ENCODE peak calls at places on chromosomes 13 and 19, in five cellular contexts. One of them, this sample, is unnamed.

GRCh38 chr13:98999635-98999952 is 21.7 kb upstream of the DOCK9 start:
- DNase-seq in fibroblast of pulmonary artery: peak
- DNase-seq in lower lobe of right lung: no peak
- DNase-seq in colonic mucosa: no peak
- DNase-seq in PC-3: no peak
- DNase-seq in this sample: no peak

GRCh38 chr19:11479470-11480080 is 1.3 kb downstream of the ELAVL3 start:
- DNase-seq in fibroblast of pulmonary artery: no peak
- DNase-seq in lower lobe of right lung: no peak
- DNase-seq in colonic mucosa: peak
- DNase-seq in PC-3: no peak
- DNase-seq in this sample: no peak

GRCh38 chr13:106156468-106156867 is 379.0 kb downstream of the EFNB2 start:
- DNase-seq in fibroblast of pulmonary artery: peak
- DNase-seq in lower lobe of right lung: no peak
- DNase-seq in colonic mucosa: no peak
- DNase-seq in PC-3: peak
- DNase-seq in this sample: no peak

GRCh38 chr13:95924389-95924994 is 128.7 kb downstream of the UGGT2 start:
- DNase-seq in fibroblast of pulmonary artery: peak
- DNase-seq in lower lobe of right lung: no peak
- DNase-seq in colonic mucosa: no peak
- DNase-seq in PC-3: peak
- DNase-seq in this sample: no peak

GRCh38 chr19:46979103-46979769 is 40.4 kb upstream of the NPAS1 start:
- DNase-seq in fibroblast of pulmonary artery: no peak
- DNase-seq in lower lobe of right lung: no peak
- DNase-seq in colonic mucosa: no peak
- DNase-seq in PC-3: no peak
- DNase-seq in this sample: no peak

GRCh38 chr13:107600986-107601385 is 614.4 kb downstream of the LIG4 start:
- DNase-seq in fibroblast of pulmonary artery: no peak
- DNase-seq in lower lobe of right lung: no peak
- DNase-seq in colonic mucosa: no peak
- DNase-seq in PC-3: no peak
- DNase-seq in this sample: no peak

GRCh38 chr19:30116984-30117555 is 175.0 kb downstream of the URI1 start:
- DNase-seq in fibroblast of pulmonary artery: no peak
- DNase-seq in lower lobe of right lung: no peak
- DNase-seq in colonic mucosa: no peak
- DNase-seq in PC-3: no peak
- DNase-seq in this sample: no peak

GRCh38 chr19:8831373-8831772 is 731 bp downstream of the ZNF558 start:
- DNase-seq in fibroblast of pulmonary artery: no peak
- DNase-seq in lower lobe of right lung: no peak
- DNase-seq in colonic mucosa: no peak
- DNase-seq in PC-3: no peak
- DNase-seq in this sample: no peak

GRCh38 chr13:50460366-50460765 is 383.1 kb downstream of the DLEU7 start:
- DNase-seq in fibroblast of pulmonary artery: no peak
- DNase-seq in lower lobe of right lung: no peak
- DNase-seq in colonic mucosa: no peak
- DNase-seq in PC-3: no peak
- DNase-seq in this sample: no peak

GRCh38 chr13:106507560-106508274 is 27.7 kb downstream of the EFNB2 start:
- DNase-seq in fibroblast of pulmonary artery: peak
- DNase-seq in lower lobe of right lung: no peak
- DNase-seq in colonic mucosa: no peak
- DNase-seq in PC-3: peak
- DNase-seq in this sample: no peak

GRCh38 chr19:16062789-16063188 is 13.5 kb upstream of the TPM4 start:
- DNase-seq in fibroblast of pulmonary artery: peak
- DNase-seq in lower lobe of right lung: peak
- DNase-seq in colonic mucosa: peak
- DNase-seq in PC-3: peak
- DNase-seq in this sample: peak

GRCh38 chr19:16143399-16144215 is at the start of gene HSH2D:
- DNase-seq in fibroblast of pulmonary artery: no peak
- DNase-seq in lower lobe of right lung: peak
- DNase-seq in colonic mucosa: peak
- DNase-seq in PC-3: peak
- DNase-seq in this sample: no peak

GRCh38 chr19:7904074-7905020 is 670 bp downstream of the MAP2K7 start:
- DNase-seq in fibroblast of pulmonary artery: no peak
- DNase-seq in lower lobe of right lung: peak
- DNase-seq in colonic mucosa: peak
- DNase-seq in PC-3: no peak
- DNase-seq in this sample: no peak

GRCh38 chr19:58364127-58364526 is 1.6 kb upstream of the ZNF497 start:
- DNase-seq in fibroblast of pulmonary artery: no peak
- DNase-seq in lower lobe of right lung: no peak
- DNase-seq in colonic mucosa: no peak
- DNase-seq in PC-3: no peak
- DNase-seq in this sample: no peak

GRCh38 chr19:43450545-43450997 is 14.8 kb downstream of the LYPD3 start:
- DNase-seq in fibroblast of pulmonary artery: peak
- DNase-seq in lower lobe of right lung: no peak
- DNase-seq in colonic mucosa: no peak
- DNase-seq in PC-3: no peak
- DNase-seq in this sample: no peak

DNA sequence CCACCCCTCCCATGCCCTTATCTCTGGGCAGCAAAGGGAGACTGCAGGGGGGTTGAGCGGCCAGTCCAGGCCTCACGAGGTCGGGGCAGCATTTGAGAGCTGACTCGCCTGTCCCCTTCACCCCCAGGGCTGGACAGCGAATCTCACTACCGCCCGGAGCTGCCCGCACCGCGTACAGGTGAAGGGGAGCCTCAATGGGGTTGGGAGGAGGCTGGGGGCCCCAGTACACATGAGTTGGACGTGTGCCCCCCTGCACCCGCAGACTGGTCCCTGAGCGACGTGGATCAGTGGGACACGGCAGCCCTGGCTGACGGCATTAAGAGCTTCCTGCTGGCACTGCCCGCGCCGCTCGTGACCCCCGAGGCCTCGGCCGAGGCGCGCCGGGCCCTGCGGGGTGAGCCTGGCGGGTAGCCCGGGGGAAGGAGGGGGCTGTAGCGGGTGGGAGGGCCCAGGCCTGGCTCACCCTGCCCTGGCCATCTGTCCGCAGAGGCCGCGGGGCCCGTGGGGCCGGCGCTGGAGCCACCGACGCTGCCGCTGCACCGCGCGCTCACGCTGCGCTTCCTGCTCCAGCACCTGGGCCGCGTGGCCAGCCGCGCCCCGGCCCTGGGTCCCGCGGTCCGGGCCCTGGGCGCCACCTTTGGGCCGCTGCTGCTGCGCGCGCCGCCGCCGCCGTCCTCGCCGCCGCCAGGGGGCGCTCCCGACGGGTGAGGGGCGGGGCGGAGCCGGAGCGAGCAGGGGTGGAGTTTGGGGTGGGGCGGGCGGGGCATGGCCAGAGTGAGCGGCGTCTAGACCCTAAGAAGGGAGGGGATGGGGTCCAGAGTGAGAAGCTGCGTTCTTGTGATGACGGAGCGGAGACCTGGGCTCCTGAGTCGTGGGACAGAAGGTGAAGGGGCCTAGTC is 8.1 kb downstream of the PIK3R2 start:
- DNase-seq in fibroblast of pulmonary artery: peak
- DNase-seq in lower lobe of right lung: peak
- DNase-seq in colonic mucosa: peak
- DNase-seq in PC-3: peak
- DNase-seq in this sample: no peak
- TF ChIP-seq CTCF in fibroblast of pulmonary artery: no peak
- TF ChIP-seq CTCF in lower lobe of right lung: peak
- TF ChIP-seq CTCF in colonic mucosa: peak
- TF ChIP-seq CTCF in PC-3: no peak
- TF ChIP-seq CTCF in this sample: peak

DNA sequence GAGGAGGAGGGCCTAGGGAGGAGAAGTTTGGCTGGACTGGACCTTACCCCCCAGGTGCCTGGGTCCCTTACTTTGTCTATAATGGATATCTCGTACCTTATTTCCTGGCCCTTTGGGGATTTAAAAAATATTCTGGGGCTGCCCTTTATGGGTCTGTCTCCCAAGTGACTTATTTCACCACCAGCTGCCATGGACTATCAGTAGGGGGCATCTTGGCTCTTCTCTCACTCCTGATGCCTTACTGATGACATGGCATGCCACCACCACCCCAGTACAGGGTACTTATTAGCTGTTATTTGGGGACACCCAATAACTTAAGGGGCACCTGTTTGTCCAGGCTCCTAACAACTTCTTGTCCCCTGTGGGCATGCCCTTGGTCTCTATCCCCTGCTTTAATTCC is 38.0 kb downstream of the NFIX start:
- DNase-seq in fibroblast of pulmonary artery: no peak
- DNase-seq in lower lobe of right lung: no peak
- DNase-seq in colonic mucosa: no peak
- DNase-seq in PC-3: peak
- DNase-seq in this sample: no peak
- TF ChIP-seq CTCF in fibroblast of pulmonary artery: peak
- TF ChIP-seq CTCF in lower lobe of right lung: no peak
- TF ChIP-seq CTCF in colonic mucosa: no peak
- TF ChIP-seq CTCF in PC-3: peak
- TF ChIP-seq CTCF in this sample: peak

DNA sequence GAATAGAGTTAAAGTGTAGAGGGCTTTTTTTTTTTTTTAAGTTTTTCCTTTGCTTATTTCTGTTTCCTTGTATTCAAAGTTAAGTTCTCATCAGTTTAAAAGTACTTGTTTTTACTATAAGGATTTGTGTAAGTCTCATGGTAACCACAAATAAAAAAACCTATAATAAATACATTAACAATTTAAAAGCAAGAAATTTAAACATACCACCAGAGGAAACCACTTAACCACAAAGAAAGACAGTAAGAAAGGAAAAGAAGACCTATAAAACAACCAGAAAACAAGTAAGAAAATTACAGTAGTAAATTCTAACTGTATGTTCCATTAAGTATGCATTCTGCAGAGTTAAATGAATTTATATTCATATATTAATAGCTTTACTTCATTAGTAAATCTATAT is 999.1 kb upstream of the ATXN8OS start:
- DNase-seq in fibroblast of pulmonary artery: no peak
- DNase-seq in lower lobe of right lung: no peak
- DNase-seq in colonic mucosa: no peak
- DNase-seq in PC-3: no peak
- DNase-seq in this sample: no peak
- TF ChIP-seq CTCF in fibroblast of pulmonary artery: no peak
- TF ChIP-seq CTCF in lower lobe of right lung: no peak
- TF ChIP-seq CTCF in colonic mucosa: no peak
- TF ChIP-seq CTCF in PC-3: no peak
- TF ChIP-seq CTCF in this sample: peak

GRCh38 chr19:3038214-3038613 is 9.1 kb upstream of the TLE2 start:
- DNase-seq in fibroblast of pulmonary artery: no peak
- DNase-seq in lower lobe of right lung: no peak
- DNase-seq in colonic mucosa: no peak
- DNase-seq in PC-3: no peak
- DNase-seq in this sample: no peak

GRCh38 chr19:3041302-3041701 is 12.2 kb upstream of the TLE2 start:
- DNase-seq in fibroblast of pulmonary artery: no peak
- DNase-seq in lower lobe of right lung: no peak
- DNase-seq in colonic mucosa: no peak
- DNase-seq in PC-3: no peak
- DNase-seq in this sample: no peak

GRCh38 chr19:3039641-3040077 is 10.6 kb upstream of the TLE2 start:
- DNase-seq in fibroblast of pulmonary artery: no peak
- DNase-seq in lower lobe of right lung: no peak
- DNase-seq in colonic mucosa: no peak
- DNase-seq in PC-3: no peak
- DNase-seq in this sample: no peak

GRCh38 chr19:3041756-3042517 is 12.9 kb upstream of the TLE2 start:
- DNase-seq in fibroblast of pulmonary artery: no peak
- DNase-seq in lower lobe of right lung: no peak
- DNase-seq in colonic mucosa: no peak
- DNase-seq in PC-3: no peak
- DNase-seq in this sample: no peak

GRCh38 chr19:3039125-3039524 is 10.0 kb upstream of the TLE2 start:
- DNase-seq in fibroblast of pulmonary artery: no peak
- DNase-seq in lower lobe of right lung: no peak
- DNase-seq in colonic mucosa: no peak
- DNase-seq in PC-3: no peak
- DNase-seq in this sample: no peak
- TF ChIP-seq CTCF in fibroblast of pulmonary artery: no peak
- TF ChIP-seq CTCF in lower lobe of right lung: no peak
- TF ChIP-seq CTCF in colonic mucosa: no peak
- TF ChIP-seq CTCF in PC-3: no peak
- TF ChIP-seq CTCF in this sample: no peak

DNA sequence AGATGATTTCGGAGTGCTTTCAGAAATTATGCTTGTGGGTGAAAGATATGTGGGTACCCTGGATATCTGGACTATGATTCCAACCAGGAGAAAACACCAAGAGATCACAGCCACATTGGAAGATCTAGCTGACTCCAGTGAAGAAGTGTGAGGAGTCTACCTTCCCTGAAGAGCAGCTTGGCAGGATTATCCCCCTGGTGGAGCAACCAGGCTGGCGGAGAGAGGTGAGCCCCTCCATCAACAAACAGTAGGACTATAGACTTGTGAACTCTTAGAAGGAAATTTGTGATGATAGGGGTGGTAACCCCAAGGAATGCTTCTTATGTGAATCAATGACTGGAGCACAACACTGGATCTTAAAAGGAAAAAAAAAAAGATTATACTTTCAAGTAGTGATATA is 47.8 kb upstream of the DIAPH3 start:
- DNase-seq in fibroblast of pulmonary artery: no peak
- DNase-seq in lower lobe of right lung: no peak
- DNase-seq in colonic mucosa: no peak
- DNase-seq in PC-3: no peak
- DNase-seq in this sample: no peak
- TF ChIP-seq CTCF in fibroblast of pulmonary artery: no peak
- TF ChIP-seq CTCF in lower lobe of right lung: no peak
- TF ChIP-seq CTCF in colonic mucosa: no peak
- TF ChIP-seq CTCF in PC-3: no peak
- TF ChIP-seq CTCF in this sample: no peak

DNA sequence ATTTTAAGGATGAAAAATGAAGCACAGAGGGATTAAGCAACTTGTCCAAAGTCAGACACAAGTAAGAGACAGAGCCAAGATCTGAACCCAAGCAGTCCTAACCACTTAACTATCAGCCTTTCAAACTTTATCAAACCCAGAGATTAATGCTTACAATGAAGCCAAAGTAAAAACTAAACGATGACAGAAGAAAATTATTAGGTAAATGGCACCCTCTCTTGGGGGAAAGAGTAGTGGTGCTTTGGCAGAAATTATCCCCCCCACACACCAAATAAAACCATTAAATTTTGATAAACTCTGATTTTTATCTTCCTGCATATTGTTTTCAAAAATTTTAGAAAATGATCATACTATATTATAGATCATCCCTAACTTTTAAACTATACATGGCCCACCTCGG is 329.2 kb downstream of the SLC7A1 start:
- DNase-seq in fibroblast of pulmonary artery: no peak
- DNase-seq in lower lobe of right lung: no peak
- DNase-seq in colonic mucosa: no peak
- DNase-seq in PC-3: no peak
- DNase-seq in this sample: no peak
- TF ChIP-seq CTCF in fibroblast of pulmonary artery: no peak
- TF ChIP-seq CTCF in lower lobe of right lung: no peak
- TF ChIP-seq CTCF in colonic mucosa: no peak
- TF ChIP-seq CTCF in PC-3: no peak
- TF ChIP-seq CTCF in this sample: no peak

This sample was measured in chondrocyte.